ENCODE peak calls at places on chromosomes 13 and 19, in nine cellular contexts. One of them, this sample, is unnamed.

GRCh38 chr13:74322562-74322961 is 188.4 kb upstream of the KLF12 start:
- DNase-seq in pancreas: no peak
- DNase-seq in coronary artery: no peak
- DNase-seq in heart right ventricle: no peak
- DNase-seq in nephron progenitor cell: no peak
- DNase-seq in mammary epithelial cell: no peak
- DNase-seq in AG04450: no peak
- DNase-seq in dorsolateral prefrontal cortex: no peak
- DNase-seq in breast epithelium: no peak
- DNase-seq in this sample: no peak

GRCh38 chr13:23723463-23723862 is 153.3 kb downstream of the TNFRSF19 start:
- DNase-seq in pancreas: no peak
- DNase-seq in coronary artery: no peak
- DNase-seq in heart right ventricle: no peak
- DNase-seq in nephron progenitor cell: no peak
- DNase-seq in mammary epithelial cell: no peak
- DNase-seq in AG04450: peak
- DNase-seq in dorsolateral prefrontal cortex: no peak
- DNase-seq in breast epithelium: no peak
- DNase-seq in this sample: no peak

GRCh38 chr13:100633461-100633860 is 41.1 kb downstream of the TMTC4 start:
- DNase-seq in pancreas: no peak
- DNase-seq in coronary artery: no peak
- DNase-seq in heart right ventricle: no peak
- DNase-seq in nephron progenitor cell: no peak
- DNase-seq in mammary epithelial cell: peak
- DNase-seq in AG04450: peak
- DNase-seq in dorsolateral prefrontal cortex: no peak
- DNase-seq in breast epithelium: no peak
- DNase-seq in this sample: no peak

GRCh38 chr19:32543107-32543900 is 37.7 kb upstream of the PDCD5 start:
- DNase-seq in pancreas: no peak
- DNase-seq in coronary artery: no peak
- DNase-seq in heart right ventricle: no peak
- DNase-seq in nephron progenitor cell: no peak
- DNase-seq in mammary epithelial cell: peak
- DNase-seq in AG04450: no peak
- DNase-seq in dorsolateral prefrontal cortex: no peak
- DNase-seq in breast epithelium: no peak
- DNase-seq in this sample: no peak

GRCh38 chr13:45328661-45329105 is 12.3 kb downstream of the TPT1 start:
- DNase-seq in pancreas: no peak
- DNase-seq in coronary artery: no peak
- DNase-seq in heart right ventricle: no peak
- DNase-seq in nephron progenitor cell: no peak
- DNase-seq in mammary epithelial cell: no peak
- DNase-seq in AG04450: no peak
- DNase-seq in dorsolateral prefrontal cortex: no peak
- DNase-seq in breast epithelium: no peak
- DNase-seq in this sample: no peak

GRCh38 chr13:36612242-36612641 is 61.6 kb upstream of the SERTM1 start:
- DNase-seq in pancreas: no peak
- DNase-seq in coronary artery: no peak
- DNase-seq in heart right ventricle: no peak
- DNase-seq in nephron progenitor cell: no peak
- DNase-seq in mammary epithelial cell: no peak
- DNase-seq in AG04450: no peak
- DNase-seq in dorsolateral prefrontal cortex: no peak
- DNase-seq in breast epithelium: no peak
- DNase-seq in this sample: no peak

GRCh38 chr19:42132030-42132628 is at the start of gene POU2F2:
- DNase-seq in pancreas: no peak
- DNase-seq in coronary artery: no peak
- DNase-seq in heart right ventricle: peak
- DNase-seq in nephron progenitor cell: no peak
- DNase-seq in mammary epithelial cell: no peak
- DNase-seq in AG04450: no peak
- DNase-seq in dorsolateral prefrontal cortex: peak
- DNase-seq in breast epithelium: peak
- DNase-seq in this sample: no peak

GRCh38 chr19:15159251-15159650 is 41.5 kb downstream of the NOTCH3 start:
- DNase-seq in pancreas: no peak
- DNase-seq in coronary artery: no peak
- DNase-seq in heart right ventricle: no peak
- DNase-seq in nephron progenitor cell: no peak
- DNase-seq in mammary epithelial cell: peak
- DNase-seq in AG04450: no peak
- DNase-seq in dorsolateral prefrontal cortex: no peak
- DNase-seq in breast epithelium: no peak
- DNase-seq in this sample: no peak

GRCh38 chr13:25827986-25828385 is 223.8 kb downstream of the SHISA2 start:
- DNase-seq in pancreas: no peak
- DNase-seq in coronary artery: no peak
- DNase-seq in heart right ventricle: no peak
- DNase-seq in nephron progenitor cell: no peak
- DNase-seq in mammary epithelial cell: no peak
- DNase-seq in AG04450: no peak
- DNase-seq in dorsolateral prefrontal cortex: no peak
- DNase-seq in breast epithelium: no peak
- DNase-seq in this sample: no peak

GRCh38 chr13:42466609-42467008 is 107.3 kb upstream of the TNFSF11 start:
- DNase-seq in pancreas: no peak
- DNase-seq in coronary artery: no peak
- DNase-seq in heart right ventricle: no peak
- DNase-seq in nephron progenitor cell: no peak
- DNase-seq in mammary epithelial cell: no peak
- DNase-seq in AG04450: no peak
- DNase-seq in dorsolateral prefrontal cortex: no peak
- DNase-seq in breast epithelium: no peak
- DNase-seq in this sample: no peak

GRCh38 chr19:10295305-10295846 is 5.6 kb downstream of the ICAM5 start:
- DNase-seq in pancreas: no peak
- DNase-seq in coronary artery: no peak
- DNase-seq in heart right ventricle: peak
- DNase-seq in nephron progenitor cell: peak
- DNase-seq in mammary epithelial cell: no peak
- DNase-seq in AG04450: no peak
- DNase-seq in dorsolateral prefrontal cortex: no peak
- DNase-seq in breast epithelium: no peak
- DNase-seq in this sample: no peak

GRCh38 chr13:94298346-94298745 is 181.1 kb downstream of the DCT start:
- DNase-seq in pancreas: no peak
- DNase-seq in coronary artery: no peak
- DNase-seq in heart right ventricle: no peak
- DNase-seq in nephron progenitor cell: no peak
- DNase-seq in mammary epithelial cell: no peak
- DNase-seq in AG04450: no peak
- DNase-seq in dorsolateral prefrontal cortex: no peak
- DNase-seq in breast epithelium: no peak
- DNase-seq in this sample: no peak

GRCh38 chr13:20776751-20777150 is 3.0 kb upstream of the EEF1AKMT1 start:
- DNase-seq in pancreas: no peak
- DNase-seq in coronary artery: no peak
- DNase-seq in heart right ventricle: no peak
- DNase-seq in nephron progenitor cell: no peak
- DNase-seq in mammary epithelial cell: no peak
- DNase-seq in AG04450: no peak
- DNase-seq in dorsolateral prefrontal cortex: no peak
- DNase-seq in breast epithelium: no peak
- DNase-seq in this sample: no peak
- TF ChIP-seq CTCF in pancreas: no peak
- TF ChIP-seq CTCF in coronary artery: no peak
- TF ChIP-seq CTCF in heart right ventricle: no peak
- TF ChIP-seq CTCF in nephron progenitor cell: no peak
- TF ChIP-seq CTCF in mammary epithelial cell: no peak
- TF ChIP-seq CTCF in AG04450: no peak
- TF ChIP-seq CTCF in dorsolateral prefrontal cortex: no peak
- TF ChIP-seq CTCF in breast epithelium: no peak
- TF ChIP-seq CTCF in this sample: no peak

GRCh38 chr13:41408061-41408460 is 49.3 kb upstream of the RGCC start:
- DNase-seq in pancreas: no peak
- DNase-seq in coronary artery: no peak
- DNase-seq in heart right ventricle: no peak
- DNase-seq in nephron progenitor cell: no peak
- DNase-seq in mammary epithelial cell: peak
- DNase-seq in AG04450: no peak
- DNase-seq in dorsolateral prefrontal cortex: no peak
- DNase-seq in breast epithelium: no peak
- DNase-seq in this sample: no peak

GRCh38 chr13:41409611-41410010 is 47.7 kb upstream of the RGCC start:
- DNase-seq in pancreas: no peak
- DNase-seq in coronary artery: no peak
- DNase-seq in heart right ventricle: no peak
- DNase-seq in nephron progenitor cell: no peak
- DNase-seq in mammary epithelial cell: peak
- DNase-seq in AG04450: no peak
- DNase-seq in dorsolateral prefrontal cortex: no peak
- DNase-seq in breast epithelium: no peak
- DNase-seq in this sample: no peak

GRCh38 chr13:41411060-41411459 is 46.3 kb upstream of the RGCC start:
- DNase-seq in pancreas: no peak
- DNase-seq in coronary artery: no peak
- DNase-seq in heart right ventricle: no peak
- DNase-seq in nephron progenitor cell: no peak
- DNase-seq in mammary epithelial cell: no peak
- DNase-seq in AG04450: no peak
- DNase-seq in dorsolateral prefrontal cortex: no peak
- DNase-seq in breast epithelium: no peak
- DNase-seq in this sample: no peak

GRCh38 chr13:41413907-41414306 is 43.4 kb upstream of the RGCC start:
- DNase-seq in pancreas: no peak
- DNase-seq in coronary artery: no peak
- DNase-seq in heart right ventricle: no peak
- DNase-seq in nephron progenitor cell: no peak
- DNase-seq in mammary epithelial cell: no peak
- DNase-seq in AG04450: no peak
- DNase-seq in dorsolateral prefrontal cortex: no peak
- DNase-seq in breast epithelium: no peak
- DNase-seq in this sample: no peak

GRCh38 chr13:41411536-41411935 is 45.8 kb upstream of the RGCC start:
- DNase-seq in pancreas: no peak
- DNase-seq in coronary artery: no peak
- DNase-seq in heart right ventricle: no peak
- DNase-seq in nephron progenitor cell: peak
- DNase-seq in mammary epithelial cell: peak
- DNase-seq in AG04450: peak
- DNase-seq in dorsolateral prefrontal cortex: no peak
- DNase-seq in breast epithelium: no peak
- DNase-seq in this sample: no peak
- TF ChIP-seq CTCF in pancreas: no peak
- TF ChIP-seq CTCF in coronary artery: no peak
- TF ChIP-seq CTCF in heart right ventricle: peak
- TF ChIP-seq CTCF in nephron progenitor cell: no peak
- TF ChIP-seq CTCF in mammary epithelial cell: peak
- TF ChIP-seq CTCF in AG04450: peak
- TF ChIP-seq CTCF in dorsolateral prefrontal cortex: no peak
- TF ChIP-seq CTCF in breast epithelium: no peak
- TF ChIP-seq CTCF in this sample: no peak

DNA sequence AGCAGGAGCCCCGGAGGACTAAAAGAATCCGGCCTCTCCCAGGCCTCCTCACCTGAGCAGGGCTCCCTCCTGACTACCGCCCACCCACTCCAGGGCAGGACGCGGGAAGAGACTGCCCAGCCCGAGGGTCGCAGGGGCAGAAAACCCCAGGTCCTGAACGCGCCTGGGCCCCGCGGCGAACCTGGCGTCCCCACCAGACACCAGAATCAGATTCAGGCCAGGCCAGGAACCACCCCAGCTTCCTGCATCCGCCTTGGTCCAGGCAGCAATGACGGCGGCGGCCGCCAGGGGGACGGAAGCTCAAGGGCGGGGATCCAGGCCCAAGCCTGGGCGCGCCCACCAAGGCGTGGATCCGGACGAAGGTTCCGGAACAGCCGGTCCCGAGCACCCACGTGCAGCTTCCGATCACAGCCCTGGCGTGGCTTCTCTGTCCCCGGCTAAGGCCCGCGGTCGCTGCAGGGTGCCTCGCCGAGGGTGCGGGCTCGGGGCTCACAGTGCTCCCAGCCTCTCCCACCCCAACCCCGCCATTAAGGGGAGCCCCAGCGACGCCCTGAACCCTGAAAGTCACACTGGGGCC is 3.6 kb downstream of the LGALS7 start:
- DNase-seq in pancreas: peak
- DNase-seq in coronary artery: peak
- DNase-seq in heart right ventricle: peak
- DNase-seq in nephron progenitor cell: peak
- DNase-seq in mammary epithelial cell: no peak
- DNase-seq in AG04450: peak
- DNase-seq in dorsolateral prefrontal cortex: peak
- DNase-seq in breast epithelium: peak
- DNase-seq in this sample: peak
- TF ChIP-seq CTCF in pancreas: peak
- TF ChIP-seq CTCF in coronary artery: peak
- TF ChIP-seq CTCF in heart right ventricle: peak
- TF ChIP-seq CTCF in nephron progenitor cell: peak
- TF ChIP-seq CTCF in mammary epithelial cell: peak
- TF ChIP-seq CTCF in AG04450: peak
- TF ChIP-seq CTCF in dorsolateral prefrontal cortex: peak
- TF ChIP-seq CTCF in breast epithelium: peak
- TF ChIP-seq CTCF in this sample: peak

DNA sequence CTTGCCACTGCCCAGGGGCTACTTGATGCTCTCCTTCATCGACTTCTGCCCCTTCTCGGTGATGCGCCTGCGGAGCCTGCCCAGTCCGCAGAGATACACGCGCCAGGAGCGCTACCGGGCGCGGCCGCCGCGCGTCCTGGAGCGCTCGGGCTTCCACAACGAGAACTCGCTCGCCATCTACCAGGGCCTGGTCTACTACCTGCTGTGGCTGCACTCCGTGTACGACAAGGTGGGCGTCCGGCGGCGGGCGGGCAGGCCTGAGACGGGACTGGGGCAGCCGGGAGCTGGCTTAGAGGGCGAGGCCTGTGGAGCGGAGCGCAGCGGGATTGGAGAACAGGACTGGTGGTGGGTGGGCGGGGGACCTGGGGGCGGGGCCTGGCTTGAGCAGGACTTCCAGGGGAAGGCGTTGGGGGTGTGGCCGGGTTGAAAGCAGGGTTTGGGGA is 12.7 kb upstream of the PSMD8 start:
- DNase-seq in pancreas: peak
- DNase-seq in coronary artery: no peak
- DNase-seq in heart right ventricle: peak
- DNase-seq in nephron progenitor cell: peak
- DNase-seq in mammary epithelial cell: peak
- DNase-seq in AG04450: no peak
- DNase-seq in dorsolateral prefrontal cortex: peak
- DNase-seq in breast epithelium: peak
- DNase-seq in this sample: no peak
- TF ChIP-seq CTCF in pancreas: no peak
- TF ChIP-seq CTCF in coronary artery: no peak
- TF ChIP-seq CTCF in heart right ventricle: peak
- TF ChIP-seq CTCF in nephron progenitor cell: no peak
- TF ChIP-seq CTCF in mammary epithelial cell: no peak
- TF ChIP-seq CTCF in AG04450: peak
- TF ChIP-seq CTCF in dorsolateral prefrontal cortex: no peak
- TF ChIP-seq CTCF in breast epithelium: no peak
- TF ChIP-seq CTCF in this sample: no peak

DNA sequence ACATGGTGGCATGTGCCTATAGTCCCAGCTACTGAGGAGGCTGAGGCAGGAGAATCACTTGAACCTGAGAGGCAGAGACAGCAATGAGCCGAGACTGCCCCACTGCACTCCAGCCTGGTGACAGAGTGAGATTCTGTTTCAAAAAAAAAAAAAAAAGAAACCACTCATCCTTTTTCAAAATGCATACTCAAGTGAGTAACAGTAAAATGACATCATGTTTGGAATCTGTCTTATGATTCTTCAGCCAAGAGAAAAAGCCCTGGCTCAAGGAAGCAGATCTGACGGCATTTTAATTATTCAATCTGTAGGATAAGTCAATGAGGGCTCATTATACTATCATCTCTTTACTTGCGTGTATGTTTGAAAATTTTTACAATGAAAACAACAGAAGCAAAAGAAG is 13.0 kb upstream of the CCNE1 start:
- DNase-seq in pancreas: no peak
- DNase-seq in coronary artery: no peak
- DNase-seq in heart right ventricle: no peak
- DNase-seq in nephron progenitor cell: no peak
- DNase-seq in mammary epithelial cell: no peak
- DNase-seq in AG04450: no peak
- DNase-seq in dorsolateral prefrontal cortex: no peak
- DNase-seq in breast epithelium: no peak
- DNase-seq in this sample: no peak
- TF ChIP-seq CTCF in pancreas: no peak
- TF ChIP-seq CTCF in coronary artery: no peak
- TF ChIP-seq CTCF in heart right ventricle: no peak
- TF ChIP-seq CTCF in nephron progenitor cell: no peak
- TF ChIP-seq CTCF in mammary epithelial cell: no peak
- TF ChIP-seq CTCF in AG04450: no peak
- TF ChIP-seq CTCF in dorsolateral prefrontal cortex: no peak
- TF ChIP-seq CTCF in breast epithelium: no peak
- TF ChIP-seq CTCF in this sample: no peak

This sample was measured in omental fat pad.